ENCODE peak calls at places on chromosomes 3 and 15, in nine cellular contexts. One of them, this sample, is unnamed.

GRCh38 chr15:31049682-31050606 is 51.6 kb downstream of the TRPM1 start:
- DNase-seq in naive thymus-derived CD8-positive, alpha-beta T cell: no peak
- DNase-seq in activated gamma-delta T cell treated with Interleukin-2 at 50 U/mL for 16 hours: no peak
- DNase-seq in activated T-helper 1 cell treated with anti-CD3 and anti-CD28 coated beads, Interleukin-12 subunit alpha, Interleukin-12 subunit beta, Interleukin-2, Interleukin-4 antibody, amounts not matched to agents 30 ng/mL and 10 ng/mL and 1 ng/mL, durations not matched to agents 14 hours and 24 hours and 36 hours: no peak
- DNase-seq in Daoy: no peak
- DNase-seq in HCT116: no peak
- DNase-seq in NCI-H69: no peak
- DNase-seq in NCI-H345: no peak
- DNase-seq in A549: no peak
- DNase-seq in this sample: no peak

GRCh38 chr3:108090066-108090700 is 648 bp downstream of the CD47 start:
- DNase-seq in naive thymus-derived CD8-positive, alpha-beta T cell: peak; percentile 37
- DNase-seq in activated gamma-delta T cell treated with Interleukin-2 at 50 U/mL for 16 hours: peak; percentile 38
- DNase-seq in activated T-helper 1 cell treated with anti-CD3 and anti-CD28 coated beads, Interleukin-12 subunit alpha, Interleukin-12 subunit beta, Interleukin-2, Interleukin-4 antibody, amounts not matched to agents 30 ng/mL and 10 ng/mL and 1 ng/mL, durations not matched to agents 14 hours and 24 hours and 36 hours: peak; percentile 50
- DNase-seq in Daoy: peak; percentile 56
- DNase-seq in HCT116: no peak
- DNase-seq in NCI-H69: peak; percentile 76
- DNase-seq in NCI-H345: peak; percentile 38
- DNase-seq in A549: no peak
- DNase-seq in this sample: peak; percentile 41

GRCh38 chr3:11554236-11554610 is 89.5 kb downstream of the VGLL4 start:
- DNase-seq in naive thymus-derived CD8-positive, alpha-beta T cell: no peak
- DNase-seq in activated gamma-delta T cell treated with Interleukin-2 at 50 U/mL for 16 hours: no peak
- DNase-seq in activated T-helper 1 cell treated with anti-CD3 and anti-CD28 coated beads, Interleukin-12 subunit alpha, Interleukin-12 subunit beta, Interleukin-2, Interleukin-4 antibody, amounts not matched to agents 30 ng/mL and 10 ng/mL and 1 ng/mL, durations not matched to agents 14 hours and 24 hours and 36 hours: no peak
- DNase-seq in Daoy: no peak
- DNase-seq in HCT116: no peak
- DNase-seq in NCI-H69: no peak
- DNase-seq in NCI-H345: no peak
- DNase-seq in A549: no peak
- DNase-seq in this sample: no peak

GRCh38 chr3:195219351-195220045 is 51.5 kb downstream of the XXYLT1 start:
- DNase-seq in naive thymus-derived CD8-positive, alpha-beta T cell: no peak
- DNase-seq in activated gamma-delta T cell treated with Interleukin-2 at 50 U/mL for 16 hours: no peak
- DNase-seq in activated T-helper 1 cell treated with anti-CD3 and anti-CD28 coated beads, Interleukin-12 subunit alpha, Interleukin-12 subunit beta, Interleukin-2, Interleukin-4 antibody, amounts not matched to agents 30 ng/mL and 10 ng/mL and 1 ng/mL, durations not matched to agents 14 hours and 24 hours and 36 hours: no peak
- DNase-seq in Daoy: no peak
- DNase-seq in HCT116: no peak
- DNase-seq in NCI-H69: no peak
- DNase-seq in NCI-H345: no peak
- DNase-seq in A549: no peak
- DNase-seq in this sample: peak; percentile 8

GRCh38 chr3:101876142-101876541 is 26.8 kb downstream of the NFKBIZ start:
- DNase-seq in naive thymus-derived CD8-positive, alpha-beta T cell: no peak
- DNase-seq in activated gamma-delta T cell treated with Interleukin-2 at 50 U/mL for 16 hours: no peak
- DNase-seq in activated T-helper 1 cell treated with anti-CD3 and anti-CD28 coated beads, Interleukin-12 subunit alpha, Interleukin-12 subunit beta, Interleukin-2, Interleukin-4 antibody, amounts not matched to agents 30 ng/mL and 10 ng/mL and 1 ng/mL, durations not matched to agents 14 hours and 24 hours and 36 hours: no peak
- DNase-seq in Daoy: no peak
- DNase-seq in HCT116: no peak
- DNase-seq in NCI-H69: no peak
- DNase-seq in NCI-H345: no peak
- DNase-seq in A549: no peak
- DNase-seq in this sample: no peak

GRCh38 chr3:188178293-188178950 is 24.5 kb downstream of the LPP start:
- DNase-seq in naive thymus-derived CD8-positive, alpha-beta T cell: no peak
- DNase-seq in activated gamma-delta T cell treated with Interleukin-2 at 50 U/mL for 16 hours: no peak
- DNase-seq in activated T-helper 1 cell treated with anti-CD3 and anti-CD28 coated beads, Interleukin-12 subunit alpha, Interleukin-12 subunit beta, Interleukin-2, Interleukin-4 antibody, amounts not matched to agents 30 ng/mL and 10 ng/mL and 1 ng/mL, durations not matched to agents 14 hours and 24 hours and 36 hours: no peak
- DNase-seq in Daoy: no peak
- DNase-seq in HCT116: no peak
- DNase-seq in NCI-H69: no peak
- DNase-seq in NCI-H345: no peak
- DNase-seq in A549: no peak
- DNase-seq in this sample: no peak

GRCh38 chr3:178439504-178439903 is 96.7 kb upstream of the KCNMB2 start:
- DNase-seq in naive thymus-derived CD8-positive, alpha-beta T cell: no peak
- DNase-seq in activated gamma-delta T cell treated with Interleukin-2 at 50 U/mL for 16 hours: no peak
- DNase-seq in activated T-helper 1 cell treated with anti-CD3 and anti-CD28 coated beads, Interleukin-12 subunit alpha, Interleukin-12 subunit beta, Interleukin-2, Interleukin-4 antibody, amounts not matched to agents 30 ng/mL and 10 ng/mL and 1 ng/mL, durations not matched to agents 14 hours and 24 hours and 36 hours: no peak
- DNase-seq in Daoy: peak; percentile 59
- DNase-seq in HCT116: no peak
- DNase-seq in NCI-H69: peak; percentile 87
- DNase-seq in NCI-H345: peak; percentile 15
- DNase-seq in A549: peak; percentile 11
- DNase-seq in this sample: no peak

GRCh38 chr3:56976666-56977560 is 83.6 kb upstream of the SPATA12 start:
- DNase-seq in naive thymus-derived CD8-positive, alpha-beta T cell: no peak
- DNase-seq in activated gamma-delta T cell treated with Interleukin-2 at 50 U/mL for 16 hours: no peak
- DNase-seq in activated T-helper 1 cell treated with anti-CD3 and anti-CD28 coated beads, Interleukin-12 subunit alpha, Interleukin-12 subunit beta, Interleukin-2, Interleukin-4 antibody, amounts not matched to agents 30 ng/mL and 10 ng/mL and 1 ng/mL, durations not matched to agents 14 hours and 24 hours and 36 hours: no peak
- DNase-seq in Daoy: peak; percentile 67
- DNase-seq in HCT116: no peak
- DNase-seq in NCI-H69: peak; percentile 88
- DNase-seq in NCI-H345: peak; percentile 81
- DNase-seq in A549: no peak
- DNase-seq in this sample: peak; percentile 65

GRCh38 chr15:56929389-56929788 is 10.9 kb downstream of the TCF12 start:
- DNase-seq in naive thymus-derived CD8-positive, alpha-beta T cell: no peak
- DNase-seq in activated gamma-delta T cell treated with Interleukin-2 at 50 U/mL for 16 hours: no peak
- DNase-seq in activated T-helper 1 cell treated with anti-CD3 and anti-CD28 coated beads, Interleukin-12 subunit alpha, Interleukin-12 subunit beta, Interleukin-2, Interleukin-4 antibody, amounts not matched to agents 30 ng/mL and 10 ng/mL and 1 ng/mL, durations not matched to agents 14 hours and 24 hours and 36 hours: no peak
- DNase-seq in Daoy: peak; percentile 13
- DNase-seq in HCT116: no peak
- DNase-seq in NCI-H69: no peak
- DNase-seq in NCI-H345: no peak
- DNase-seq in A549: no peak
- DNase-seq in this sample: no peak

GRCh38 chr3:71035314-71035713 is 548.2 kb downstream of the FOXP1 start:
- DNase-seq in naive thymus-derived CD8-positive, alpha-beta T cell: no peak
- DNase-seq in activated gamma-delta T cell treated with Interleukin-2 at 50 U/mL for 16 hours: no peak
- DNase-seq in activated T-helper 1 cell treated with anti-CD3 and anti-CD28 coated beads, Interleukin-12 subunit alpha, Interleukin-12 subunit beta, Interleukin-2, Interleukin-4 antibody, amounts not matched to agents 30 ng/mL and 10 ng/mL and 1 ng/mL, durations not matched to agents 14 hours and 24 hours and 36 hours: no peak
- DNase-seq in Daoy: peak; percentile 65
- DNase-seq in HCT116: no peak
- DNase-seq in NCI-H69: peak; percentile 44
- DNase-seq in NCI-H345: no peak
- DNase-seq in A549: no peak
- DNase-seq in this sample: no peak

GRCh38 chr3:126208618-126209256 is 28.4 kb upstream of the ALDH1L1 start:
- DNase-seq in naive thymus-derived CD8-positive, alpha-beta T cell: no peak
- DNase-seq in activated gamma-delta T cell treated with Interleukin-2 at 50 U/mL for 16 hours: no peak
- DNase-seq in activated T-helper 1 cell treated with anti-CD3 and anti-CD28 coated beads, Interleukin-12 subunit alpha, Interleukin-12 subunit beta, Interleukin-2, Interleukin-4 antibody, amounts not matched to agents 30 ng/mL and 10 ng/mL and 1 ng/mL, durations not matched to agents 14 hours and 24 hours and 36 hours: no peak
- DNase-seq in Daoy: peak; percentile 97
- DNase-seq in HCT116: peak; percentile 76
- DNase-seq in NCI-H69: peak; percentile 66
- DNase-seq in NCI-H345: peak; percentile 91
- DNase-seq in A549: peak; percentile 69
- DNase-seq in this sample: peak; percentile 70

GRCh38 chr3:46833346-46834300 is 29.6 kb downstream of the MYL3 start:
- DNase-seq in naive thymus-derived CD8-positive, alpha-beta T cell: no peak
- DNase-seq in activated gamma-delta T cell treated with Interleukin-2 at 50 U/mL for 16 hours: no peak
- DNase-seq in activated T-helper 1 cell treated with anti-CD3 and anti-CD28 coated beads, Interleukin-12 subunit alpha, Interleukin-12 subunit beta, Interleukin-2, Interleukin-4 antibody, amounts not matched to agents 30 ng/mL and 10 ng/mL and 1 ng/mL, durations not matched to agents 14 hours and 24 hours and 36 hours: no peak
- DNase-seq in Daoy: no peak
- DNase-seq in HCT116: no peak
- DNase-seq in NCI-H69: no peak
- DNase-seq in NCI-H345: no peak
- DNase-seq in A549: no peak
- DNase-seq in this sample: no peak

GRCh38 chr15:77836116-77836798 is 203.5 kb upstream of the LINGO1 start:
- DNase-seq in naive thymus-derived CD8-positive, alpha-beta T cell: no peak
- DNase-seq in activated gamma-delta T cell treated with Interleukin-2 at 50 U/mL for 16 hours: no peak
- DNase-seq in activated T-helper 1 cell treated with anti-CD3 and anti-CD28 coated beads, Interleukin-12 subunit alpha, Interleukin-12 subunit beta, Interleukin-2, Interleukin-4 antibody, amounts not matched to agents 30 ng/mL and 10 ng/mL and 1 ng/mL, durations not matched to agents 14 hours and 24 hours and 36 hours: no peak
- DNase-seq in Daoy: peak; percentile 50
- DNase-seq in HCT116: peak; percentile 26
- DNase-seq in NCI-H69: peak; percentile 9
- DNase-seq in NCI-H345: no peak
- DNase-seq in A549: peak; percentile 72
- DNase-seq in this sample: no peak

GRCh38 chr3:66413151-66413751 is 87.6 kb downstream of the LRIG1 start:
- DNase-seq in naive thymus-derived CD8-positive, alpha-beta T cell: no peak
- DNase-seq in activated gamma-delta T cell treated with Interleukin-2 at 50 U/mL for 16 hours: no peak
- DNase-seq in activated T-helper 1 cell treated with anti-CD3 and anti-CD28 coated beads, Interleukin-12 subunit alpha, Interleukin-12 subunit beta, Interleukin-2, Interleukin-4 antibody, amounts not matched to agents 30 ng/mL and 10 ng/mL and 1 ng/mL, durations not matched to agents 14 hours and 24 hours and 36 hours: no peak
- DNase-seq in Daoy: peak; percentile 69
- DNase-seq in HCT116: no peak
- DNase-seq in NCI-H69: no peak
- DNase-seq in NCI-H345: no peak
- DNase-seq in A549: no peak
- DNase-seq in this sample: peak; percentile 6

GRCh38 chr15:29170496-29170895 is 99.1 kb downstream of the NSMCE3 start:
- DNase-seq in naive thymus-derived CD8-positive, alpha-beta T cell: no peak
- DNase-seq in activated gamma-delta T cell treated with Interleukin-2 at 50 U/mL for 16 hours: no peak
- DNase-seq in activated T-helper 1 cell treated with anti-CD3 and anti-CD28 coated beads, Interleukin-12 subunit alpha, Interleukin-12 subunit beta, Interleukin-2, Interleukin-4 antibody, amounts not matched to agents 30 ng/mL and 10 ng/mL and 1 ng/mL, durations not matched to agents 14 hours and 24 hours and 36 hours: no peak
- DNase-seq in Daoy: no peak
- DNase-seq in HCT116: no peak
- DNase-seq in NCI-H69: peak; percentile 22
- DNase-seq in NCI-H345: no peak
- DNase-seq in A549: no peak
- DNase-seq in this sample: no peak

GRCh38 chr3:58039609-58040008 is 31.4 kb downstream of the FLNB start:
- DNase-seq in naive thymus-derived CD8-positive, alpha-beta T cell: no peak
- DNase-seq in activated gamma-delta T cell treated with Interleukin-2 at 50 U/mL for 16 hours: no peak
- DNase-seq in activated T-helper 1 cell treated with anti-CD3 and anti-CD28 coated beads, Interleukin-12 subunit alpha, Interleukin-12 subunit beta, Interleukin-2, Interleukin-4 antibody, amounts not matched to agents 30 ng/mL and 10 ng/mL and 1 ng/mL, durations not matched to agents 14 hours and 24 hours and 36 hours: no peak
- DNase-seq in Daoy: no peak
- DNase-seq in HCT116: no peak
- DNase-seq in NCI-H69: peak; percentile 10
- DNase-seq in NCI-H345: peak; percentile 13
- DNase-seq in A549: no peak
- DNase-seq in this sample: no peak

GRCh38 chr15:66706225-66706732 is 4.2 kb downstream of the SMAD6 start:
- DNase-seq in naive thymus-derived CD8-positive, alpha-beta T cell: no peak
- DNase-seq in activated gamma-delta T cell treated with Interleukin-2 at 50 U/mL for 16 hours: no peak
- DNase-seq in activated T-helper 1 cell treated with anti-CD3 and anti-CD28 coated beads, Interleukin-12 subunit alpha, Interleukin-12 subunit beta, Interleukin-2, Interleukin-4 antibody, amounts not matched to agents 30 ng/mL and 10 ng/mL and 1 ng/mL, durations not matched to agents 14 hours and 24 hours and 36 hours: no peak
- DNase-seq in Daoy: no peak
- DNase-seq in HCT116: no peak
- DNase-seq in NCI-H69: peak; percentile 46
- DNase-seq in NCI-H345: no peak
- DNase-seq in A549: no peak
- DNase-seq in this sample: no peak

GRCh38 chr3:65483475-65483874 is 555.2 kb downstream of the MAGI1 start:
- DNase-seq in naive thymus-derived CD8-positive, alpha-beta T cell: no peak
- DNase-seq in activated gamma-delta T cell treated with Interleukin-2 at 50 U/mL for 16 hours: no peak
- DNase-seq in activated T-helper 1 cell treated with anti-CD3 and anti-CD28 coated beads, Interleukin-12 subunit alpha, Interleukin-12 subunit beta, Interleukin-2, Interleukin-4 antibody, amounts not matched to agents 30 ng/mL and 10 ng/mL and 1 ng/mL, durations not matched to agents 14 hours and 24 hours and 36 hours: no peak
- DNase-seq in Daoy: no peak
- DNase-seq in HCT116: no peak
- DNase-seq in NCI-H69: peak; percentile 17
- DNase-seq in NCI-H345: peak; percentile 24
- DNase-seq in A549: no peak
- DNase-seq in this sample: peak; percentile 31

GRCh38 chr15:51672100-51672731 is 9.1 kb upstream of the SCG3 start:
- DNase-seq in naive thymus-derived CD8-positive, alpha-beta T cell: no peak
- DNase-seq in activated gamma-delta T cell treated with Interleukin-2 at 50 U/mL for 16 hours: no peak
- DNase-seq in activated T-helper 1 cell treated with anti-CD3 and anti-CD28 coated beads, Interleukin-12 subunit alpha, Interleukin-12 subunit beta, Interleukin-2, Interleukin-4 antibody, amounts not matched to agents 30 ng/mL and 10 ng/mL and 1 ng/mL, durations not matched to agents 14 hours and 24 hours and 36 hours: no peak
- DNase-seq in Daoy: no peak
- DNase-seq in HCT116: no peak
- DNase-seq in NCI-H69: peak; percentile 55
- DNase-seq in NCI-H345: no peak
- DNase-seq in A549: no peak
- DNase-seq in this sample: no peak

GRCh38 chr3:97839944-97840343 is 18.1 kb downstream of the CRYBG3 start:
- DNase-seq in naive thymus-derived CD8-positive, alpha-beta T cell: no peak
- DNase-seq in activated gamma-delta T cell treated with Interleukin-2 at 50 U/mL for 16 hours: no peak
- DNase-seq in activated T-helper 1 cell treated with anti-CD3 and anti-CD28 coated beads, Interleukin-12 subunit alpha, Interleukin-12 subunit beta, Interleukin-2, Interleukin-4 antibody, amounts not matched to agents 30 ng/mL and 10 ng/mL and 1 ng/mL, durations not matched to agents 14 hours and 24 hours and 36 hours: no peak
- DNase-seq in Daoy: no peak
- DNase-seq in HCT116: no peak
- DNase-seq in NCI-H69: no peak
- DNase-seq in NCI-H345: no peak
- DNase-seq in A549: no peak
- DNase-seq in this sample: no peak

GRCh38 chr15:25624504-25625172 is 185.8 kb upstream of the UBE3A start:
- DNase-seq in naive thymus-derived CD8-positive, alpha-beta T cell: no peak
- DNase-seq in activated gamma-delta T cell treated with Interleukin-2 at 50 U/mL for 16 hours: no peak
- DNase-seq in activated T-helper 1 cell treated with anti-CD3 and anti-CD28 coated beads, Interleukin-12 subunit alpha, Interleukin-12 subunit beta, Interleukin-2, Interleukin-4 antibody, amounts not matched to agents 30 ng/mL and 10 ng/mL and 1 ng/mL, durations not matched to agents 14 hours and 24 hours and 36 hours: no peak
- DNase-seq in Daoy: no peak
- DNase-seq in HCT116: no peak
- DNase-seq in NCI-H69: no peak
- DNase-seq in NCI-H345: no peak
- DNase-seq in A549: no peak
- DNase-seq in this sample: no peak

GRCh38 chr3:66863205-66864135 is 134.6 kb upstream of the KBTBD8 start:
- DNase-seq in naive thymus-derived CD8-positive, alpha-beta T cell: no peak
- DNase-seq in activated gamma-delta T cell treated with Interleukin-2 at 50 U/mL for 16 hours: no peak
- DNase-seq in activated T-helper 1 cell treated with anti-CD3 and anti-CD28 coated beads, Interleukin-12 subunit alpha, Interleukin-12 subunit beta, Interleukin-2, Interleukin-4 antibody, amounts not matched to agents 30 ng/mL and 10 ng/mL and 1 ng/mL, durations not matched to agents 14 hours and 24 hours and 36 hours: no peak
- DNase-seq in Daoy: no peak
- DNase-seq in HCT116: no peak
- DNase-seq in NCI-H69: peak; percentile 18
- DNase-seq in NCI-H345: peak; percentile 44
- DNase-seq in A549: no peak
- DNase-seq in this sample: no peak

GRCh38 chr3:151379083-151379734 is 5.3 kb downstream of the P2RY12 start:
- DNase-seq in naive thymus-derived CD8-positive, alpha-beta T cell: no peak
- DNase-seq in activated gamma-delta T cell treated with Interleukin-2 at 50 U/mL for 16 hours: no peak
- DNase-seq in activated T-helper 1 cell treated with anti-CD3 and anti-CD28 coated beads, Interleukin-12 subunit alpha, Interleukin-12 subunit beta, Interleukin-2, Interleukin-4 antibody, amounts not matched to agents 30 ng/mL and 10 ng/mL and 1 ng/mL, durations not matched to agents 14 hours and 24 hours and 36 hours: no peak
- DNase-seq in Daoy: peak; percentile 43
- DNase-seq in HCT116: peak; percentile 10
- DNase-seq in NCI-H69: peak; percentile 12
- DNase-seq in NCI-H345: no peak
- DNase-seq in A549: peak; percentile 15
- DNase-seq in this sample: no peak

GRCh38 chr15:40322531-40323238 is 807 bp upstream of the INAFM2 start:
- DNase-seq in naive thymus-derived CD8-positive, alpha-beta T cell: no peak
- DNase-seq in activated gamma-delta T cell treated with Interleukin-2 at 50 U/mL for 16 hours: no peak
- DNase-seq in activated T-helper 1 cell treated with anti-CD3 and anti-CD28 coated beads, Interleukin-12 subunit alpha, Interleukin-12 subunit beta, Interleukin-2, Interleukin-4 antibody, amounts not matched to agents 30 ng/mL and 10 ng/mL and 1 ng/mL, durations not matched to agents 14 hours and 24 hours and 36 hours: no peak
- DNase-seq in Daoy: no peak
- DNase-seq in HCT116: no peak
- DNase-seq in NCI-H69: peak; percentile 92
- DNase-seq in NCI-H345: no peak
- DNase-seq in A549: no peak
- DNase-seq in this sample: no peak

GRCh38 chr3:132288357-132288756 is 28.9 kb upstream of the ACP3 start:
- DNase-seq in naive thymus-derived CD8-positive, alpha-beta T cell: no peak
- DNase-seq in activated gamma-delta T cell treated with Interleukin-2 at 50 U/mL for 16 hours: no peak
- DNase-seq in activated T-helper 1 cell treated with anti-CD3 and anti-CD28 coated beads, Interleukin-12 subunit alpha, Interleukin-12 subunit beta, Interleukin-2, Interleukin-4 antibody, amounts not matched to agents 30 ng/mL and 10 ng/mL and 1 ng/mL, durations not matched to agents 14 hours and 24 hours and 36 hours: no peak
- DNase-seq in Daoy: no peak
- DNase-seq in HCT116: no peak
- DNase-seq in NCI-H69: no peak
- DNase-seq in NCI-H345: no peak
- DNase-seq in A549: no peak
- DNase-seq in this sample: no peak

GRCh38 chr15:31499953-31500808 is 173.5 kb downstream of the KLF13 start:
- DNase-seq in naive thymus-derived CD8-positive, alpha-beta T cell: no peak
- DNase-seq in activated gamma-delta T cell treated with Interleukin-2 at 50 U/mL for 16 hours: no peak
- DNase-seq in activated T-helper 1 cell treated with anti-CD3 and anti-CD28 coated beads, Interleukin-12 subunit alpha, Interleukin-12 subunit beta, Interleukin-2, Interleukin-4 antibody, amounts not matched to agents 30 ng/mL and 10 ng/mL and 1 ng/mL, durations not matched to agents 14 hours and 24 hours and 36 hours: no peak
- DNase-seq in Daoy: no peak
- DNase-seq in HCT116: no peak
- DNase-seq in NCI-H69: peak; percentile 76
- DNase-seq in NCI-H345: no peak
- DNase-seq in A549: no peak
- DNase-seq in this sample: no peak

GRCh38 chr3:21705769-21706168 is 45.2 kb downstream of the ZNF385D start:
- DNase-seq in naive thymus-derived CD8-positive, alpha-beta T cell: no peak
- DNase-seq in activated gamma-delta T cell treated with Interleukin-2 at 50 U/mL for 16 hours: no peak
- DNase-seq in activated T-helper 1 cell treated with anti-CD3 and anti-CD28 coated beads, Interleukin-12 subunit alpha, Interleukin-12 subunit beta, Interleukin-2, Interleukin-4 antibody, amounts not matched to agents 30 ng/mL and 10 ng/mL and 1 ng/mL, durations not matched to agents 14 hours and 24 hours and 36 hours: no peak
- DNase-seq in Daoy: no peak
- DNase-seq in HCT116: no peak
- DNase-seq in NCI-H69: no peak
- DNase-seq in NCI-H345: no peak
- DNase-seq in A549: no peak
- DNase-seq in this sample: peak; percentile 54

GRCh38 chr3:18648868-18649450 is 223.8 kb upstream of the SATB1 start:
- DNase-seq in naive thymus-derived CD8-positive, alpha-beta T cell: no peak
- DNase-seq in activated gamma-delta T cell treated with Interleukin-2 at 50 U/mL for 16 hours: no peak
- DNase-seq in activated T-helper 1 cell treated with anti-CD3 and anti-CD28 coated beads, Interleukin-12 subunit alpha, Interleukin-12 subunit beta, Interleukin-2, Interleukin-4 antibody, amounts not matched to agents 30 ng/mL and 10 ng/mL and 1 ng/mL, durations not matched to agents 14 hours and 24 hours and 36 hours: no peak
- DNase-seq in Daoy: no peak
- DNase-seq in HCT116: no peak
- DNase-seq in NCI-H69: no peak
- DNase-seq in NCI-H345: no peak
- DNase-seq in A549: no peak
- DNase-seq in this sample: no peak

GRCh38 chr3:11434017-11434526 is 161.9 kb downstream of the ATG7 start:
- DNase-seq in naive thymus-derived CD8-positive, alpha-beta T cell: no peak
- DNase-seq in activated gamma-delta T cell treated with Interleukin-2 at 50 U/mL for 16 hours: no peak
- DNase-seq in activated T-helper 1 cell treated with anti-CD3 and anti-CD28 coated beads, Interleukin-12 subunit alpha, Interleukin-12 subunit beta, Interleukin-2, Interleukin-4 antibody, amounts not matched to agents 30 ng/mL and 10 ng/mL and 1 ng/mL, durations not matched to agents 14 hours and 24 hours and 36 hours: no peak
- DNase-seq in Daoy: no peak
- DNase-seq in HCT116: no peak
- DNase-seq in NCI-H69: peak; percentile 40
- DNase-seq in NCI-H345: no peak
- DNase-seq in A549: no peak
- DNase-seq in this sample: peak; percentile 75

GRCh38 chr15:29685156-29686078 is 136.9 kb downstream of the TJP1 start:
- DNase-seq in naive thymus-derived CD8-positive, alpha-beta T cell: no peak
- DNase-seq in activated gamma-delta T cell treated with Interleukin-2 at 50 U/mL for 16 hours: no peak
- DNase-seq in activated T-helper 1 cell treated with anti-CD3 and anti-CD28 coated beads, Interleukin-12 subunit alpha, Interleukin-12 subunit beta, Interleukin-2, Interleukin-4 antibody, amounts not matched to agents 30 ng/mL and 10 ng/mL and 1 ng/mL, durations not matched to agents 14 hours and 24 hours and 36 hours: no peak
- DNase-seq in Daoy: peak; percentile 36
- DNase-seq in HCT116: no peak
- DNase-seq in NCI-H69: peak; percentile 38
- DNase-seq in NCI-H345: no peak
- DNase-seq in A549: no peak
- DNase-seq in this sample: no peak